ENCODE peak calls at places on chromosomes 6 and 20, in six cellular contexts. I, J, F, R, W and T are unnamed samples.

GRCh38 chr6:41558033-41558807 is 12.0 kb downstream of the FOXP4 start:
- DNase-seq in I (no peak), W (no peak), J (no peak), R (no peak), F (no peak), T (no peak)

GRCh38 chr6:17031961-17032360 is 69.9 kb upstream of the STMND1 start:
- DNase-seq in W (peak; percentile 65), J (no peak), R (no peak), F (no peak), I (no peak), T (no peak)

GRCh38 chr6:135520781-135521180 is 23.2 kb upstream of the AHI1 start:
- DNase-seq in R (no peak), F (no peak), I (no peak), J (peak; percentile 11), W (no peak), T (no peak)

GRCh38 chr6:166529571-166529970 is 56.9 kb downstream of the RAMACL start:
- DNase-seq in J (no peak), I (no peak), F (no peak), R (no peak), W (no peak), T (no peak)

GRCh38 chr20:24672886-24673677 is 203.7 kb downstream of the SYNDIG1 start:
- DNase-seq in I (no peak), J (peak; percentile 80), R (no peak), W (no peak), F (no peak), T (no peak)

GRCh38 chr20:43799150-43799711 is 72.4 kb upstream of the GTSF1L start:
- DNase-seq in W (no peak), J (no peak), I (no peak), F (no peak), R (no peak), T (no peak)

GRCh38 chr6:156809034-156809433 is 31.9 kb downstream of the ARID1B start:
- DNase-seq in I (no peak), R (peak; percentile 75), W (peak; percentile 35), F (no peak), J (no peak), T (no peak)

GRCh38 chr6:135919026-135919425 is 67.5 kb downstream of the PDE7B start:
- DNase-seq in J (no peak), W (no peak), R (no peak), F (no peak), I (no peak), T (no peak)

GRCh38 chr6:129766959-129767728 is 57.2 kb upstream of the ARHGAP18 start:
- DNase-seq in R (peak; percentile 46), I (peak; percentile 42), J (peak; percentile 37), F (peak; percentile 65), W (peak; percentile 24), T (peak; percentile 87)

GRCh38 chr6:46689657-46690056 is 2.0 kb downstream of the TDRD6 start:
- DNase-seq in I (no peak), J (no peak), R (no peak), F (no peak), W (no peak), T (no peak)

GRCh38 chr20:57547250-57547649 is 13.7 kb upstream of the PCK1 start:
- DNase-seq in I (no peak), J (no peak), F (no peak), R (no peak), W (no peak), T (no peak)

GRCh38 chr6:134352786-134353480 is 35.0 kb upstream of the SGK1 start:
- DNase-seq in F (no peak), W (no peak), I (no peak), R (peak; percentile 19), J (peak; percentile 37), T (no peak)

GRCh38 chr6:42374027-42374669 is 77.6 kb downstream of the TRERF1 start:
- DNase-seq in R (no peak), J (no peak), W (no peak), I (no peak), F (no peak), T (no peak)

GRCh38 chr20:41408131-41408789 is 41.6 kb upstream of the EMILIN3 start:
- DNase-seq in R (no peak), I (no peak), W (no peak), J (no peak), F (no peak), T (no peak)

GRCh38 chr20:29298759-29299613 is 1958.5 kb upstream of the DEFB115 start:
- DNase-seq in J (no peak), F (no peak), W (no peak), R (peak; percentile 36), I (no peak), T (no peak)

GRCh38 chr20:50957798-50958732 is at the start of gene DPM1:
- DNase-seq in F (peak; percentile 90), I (peak; percentile 90), W (peak; percentile 97), J (peak; percentile 97), R (peak; percentile 95), T (peak; percentile 91)

GRCh38 chr6:37503486-37503980 is 3.8 kb upstream of the CCDC167 start:
- DNase-seq in I (no peak), R (no peak), J (no peak), W (no peak), F (no peak), T (no peak)

GRCh38 chr6:46949662-46950280 is 28.0 kb upstream of the ADGRF5 start:
- DNase-seq in W (no peak), F (no peak), I (no peak), R (peak; percentile 40), J (no peak), T (no peak)

GRCh38 chr6:157181649-157182048 is 141.7 kb downstream of the TMEM242 start:
- DNase-seq in I (no peak), W (no peak), R (no peak), J (no peak), F (no peak), T (no peak)